ENCODE peak calls at places on chromosome 1, in four cellular contexts. E is HL-60, U is K562, H is GM12878. K is an unnamed sample.

GRCh38 chr1:197736689-197737088 is 38.6 kb downstream of the DENND1B start:
- DNase-seq in E (no peak), H (no peak), U (no peak), K (no peak)

GRCh38 chr1:240474133-240474614 is 137.8 kb downstream of the GREM2 start:
- DNase-seq in H (no peak), U (no peak), E (no peak), K (no peak)

GRCh38 chr1:200488375-200489165 is 78.7 kb upstream of the ZNF281 start:
- DNase-seq in H (peak; percentile 37), E (peak; percentile 10), U (peak; percentile 64), K (no peak)

GRCh38 chr1:1419812-1420653 is 1.0 kb downstream of the ANKRD65 start:
- DNase-seq in H (no peak), U (no peak), E (no peak), K (peak; percentile 34)

GRCh38 chr1:173353346-173353745 is 123.8 kb upstream of the PRDX6 start:
- DNase-seq in H (no peak), E (no peak), U (no peak), K (no peak)

GRCh38 chr1:216662681-216663080 is 60.5 kb downstream of the ESRRG start:
- DNase-seq in H (no peak), E (no peak), U (no peak), K (no peak)

GRCh38 chr1:13967707-13968106 is 267.7 kb downstream of the PRDM2 start:
- DNase-seq in E (no peak), U (no peak), H (no peak), K (no peak)

GRCh38 chr1:152247316-152247715 is 23.3 kb upstream of the HRNR start:
- DNase-seq in U (no peak), H (no peak), E (no peak), K (no peak)

GRCh38 chr1:59332983-59333382 is 36.1 kb downstream of the FGGY start:
- DNase-seq in H (no peak), E (peak; percentile 45), U (no peak), K (no peak)

GRCh38 chr1:35279555-35279904 is 11.0 kb downstream of the ZMYM4 start:
- DNase-seq in U (no peak), H (no peak), E (no peak), K (no peak)

GRCh38 chr1:98104285-98104684 is 183.5 kb upstream of the DPYD start:
- DNase-seq in E (no peak), H (no peak), U (no peak), K (no peak)

GRCh38 chr1:116375165-116375883 is 2.3 kb downstream of the ATP1A1 start:
- DNase-seq in E (no peak), U (no peak), H (no peak), K (no peak)

GRCh38 chr1:116377564-116378529 is 4.8 kb downstream of the ATP1A1 start:
- DNase-seq in H (peak; percentile 96), E (peak; percentile 62), U (no peak), K (no peak)

GRCh38 chr1:116376734-116377096 is 3.7 kb downstream of the ATP1A1 start:
- DNase-seq in E (no peak), H (no peak), U (no peak), K (no peak)

GRCh38 chr1:116374340-116375164 is 1.5 kb downstream of the ATP1A1 start:
- DNase-seq in U (no peak), H (no peak), E (no peak), K (no peak)

GRCh38 chr1:116375884-116376733 is 3.1 kb downstream of the ATP1A1 start:
- DNase-seq in E (no peak), U (no peak), H (no peak), K (no peak)
- TF ChIP-seq SPI1 in E (no peak), U (no peak), H (no peak), K (no peak)

GRCh38 chr1:61334718-61335589 is 252.6 kb downstream of the NFIA start:
- DNase-seq in H (no peak), E (no peak), U (no peak), K (no peak)
- TF ChIP-seq POLR2AphosphoS5 in H (no peak), E (no peak), U (no peak), K (no peak)

GRCh38 chr1:18886003-18886335 is 16.4 kb downstream of the ALDH4A1 start:
- DNase-seq in U (no peak), E (no peak), H (no peak), K (no peak)
- TF ChIP-seq SPI1 in U (no peak), E (no peak), H (no peak), K (no peak)

DNA sequence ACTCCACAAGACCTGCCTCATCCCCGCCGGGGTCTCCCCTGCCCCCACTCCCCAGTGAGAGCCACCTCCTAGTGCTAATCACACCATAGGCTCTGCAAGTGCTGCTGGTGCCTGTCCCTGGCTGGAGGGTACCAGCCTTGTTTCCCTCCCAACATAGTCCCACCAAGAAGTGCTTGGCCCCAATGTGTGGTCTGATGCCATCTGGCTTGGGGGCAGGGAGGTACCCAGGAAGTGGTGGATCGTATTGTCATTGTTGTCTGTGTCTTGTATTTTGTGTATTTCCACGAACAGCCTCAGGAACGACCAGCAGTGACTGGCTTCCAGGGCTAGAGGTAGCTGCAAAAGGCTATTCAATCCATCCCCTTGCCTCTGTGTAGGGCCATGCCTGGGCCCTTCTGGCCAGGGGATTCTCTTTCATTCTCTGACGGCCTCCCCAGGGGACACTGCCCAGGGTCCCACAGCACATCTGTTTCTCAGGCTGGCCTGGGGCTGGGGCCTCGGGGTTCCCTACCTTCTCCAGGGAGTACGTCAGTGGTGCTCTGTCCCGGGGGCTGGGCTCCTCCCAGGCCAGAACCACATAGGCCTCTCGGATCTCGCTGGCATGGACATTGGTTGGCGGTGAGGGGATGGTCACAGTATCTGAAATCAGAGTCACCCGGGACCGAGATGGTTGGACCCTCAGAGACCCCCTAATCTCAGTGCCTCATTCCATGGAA is 22.8 kb downstream of the MYOM3 start:
- DNase-seq in U (no peak), H (no peak), E (no peak), K (no peak)
- TF ChIP-seq POLR2AphosphoS5 in U (no peak), H (no peak), E (no peak), K (no peak)

GRCh38 chr1:222643937-222644648 is 26.2 kb downstream of the MIA3 start:
- DNase-seq in E (peak; percentile 98), H (peak; percentile 85), U (peak; percentile 96), K (peak; percentile 67)

GRCh38 chr1:222643603-222643936 is 25.7 kb downstream of the MIA3 start:
- DNase-seq in E (no peak), U (no peak), H (no peak), K (no peak)

GRCh38 chr1:222644649-222645005 is 26.7 kb downstream of the MIA3 start:
- DNase-seq in H (no peak), U (no peak), E (no peak), K (no peak)

GRCh38 chr1:222641269-222641948 is 23.5 kb downstream of the MIA3 start:
- DNase-seq in E (no peak), U (no peak), H (no peak), K (no peak)

DNA sequence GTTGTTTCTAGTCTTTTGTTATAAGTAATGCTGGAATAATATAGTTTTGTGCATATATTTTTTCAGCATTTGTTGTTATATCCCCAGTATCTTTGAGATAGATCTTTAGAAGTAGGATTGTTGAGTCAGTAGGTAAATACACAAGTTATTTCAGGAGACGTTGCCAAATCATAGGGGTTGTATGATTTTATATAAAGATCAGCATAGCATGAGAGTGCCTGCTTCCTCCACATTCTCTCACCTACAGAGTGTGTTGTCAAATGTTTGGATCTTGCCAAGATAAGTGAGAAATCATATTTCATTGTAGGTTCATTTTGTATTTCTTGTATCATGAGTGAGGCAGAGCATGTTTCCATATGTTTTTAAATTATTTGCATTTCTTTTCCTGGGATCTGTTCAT is 24.6 kb downstream of the MIA3 start:
- DNase-seq in U (no peak), H (no peak), E (no peak), K (no peak)
- TF ChIP-seq SPI1 in U (no peak), H (no peak), E (no peak), K (no peak)

DNA sequence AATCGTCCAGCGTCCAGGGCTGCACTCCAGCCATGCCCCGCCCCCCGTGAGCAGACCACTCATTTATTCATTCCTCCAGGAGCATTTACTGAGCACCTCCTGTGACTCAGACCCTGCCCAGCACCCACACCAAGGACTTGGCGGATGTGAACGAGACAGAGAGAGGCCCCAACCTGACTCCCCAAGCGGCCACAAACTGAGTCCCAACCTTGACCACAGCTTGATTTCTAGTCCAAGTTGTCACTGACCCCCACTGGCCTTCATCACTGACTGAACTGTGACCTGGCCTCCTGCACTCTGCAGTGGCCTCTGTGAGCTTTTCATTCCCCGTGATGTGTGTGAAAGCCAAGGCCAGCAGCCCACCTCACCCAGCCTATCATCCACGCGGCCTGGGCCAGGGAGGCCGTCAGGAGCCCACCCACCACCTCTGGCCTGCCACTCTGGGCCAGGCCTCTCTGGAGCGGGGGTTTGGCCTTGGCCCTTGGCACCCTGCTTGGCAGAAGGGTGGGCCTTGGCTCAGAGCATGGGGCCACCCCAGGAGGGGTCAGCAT is 19.3 kb upstream of the RUNX3 start:
- DNase-seq in U (no peak), H (no peak), E (no peak), K (no peak)
- TF ChIP-seq POLR2AphosphoS5 in U (no peak), H (peak; percentile 71), E (no peak), K (peak; percentile 18)

GRCh38 chr1:26132128-26132824 is 20.7 kb downstream of the PDIK1L start:
- DNase-seq in U (no peak), E (no peak), H (no peak), K (no peak)
- TF ChIP-seq SPI1 in U (no peak), E (no peak), H (no peak), K (no peak)